ENCODE peak calls at places on chromosomes 6 and 20, in seven cellular contexts. One of them, this sample, is unnamed.
A peak's percentile ranks its signal among the peaks of the same experiment; 100 is the strongest.

GRCh38 chr20:33753763-33754162 is 22.0 kb downstream of the ZNF341 start:
- DNase-seq in hepatocyte: no peak
- DNase-seq in OCI-LY7: no peak
- DNase-seq in MM.1S: no peak
- DNase-seq in GM23248: peak; percentile 20
- DNase-seq in PC-3: peak; percentile 11
- DNase-seq in SK-N-SH: no peak
- DNase-seq in this sample: no peak

GRCh38 chr6:159104163-159104885 is 59.5 kb upstream of the TAGAP start:
- DNase-seq in MM.1S: peak; percentile 43
- DNase-seq in GM23248: peak; percentile 80
- DNase-seq in SK-N-SH: peak; percentile 86
- DNase-seq in hepatocyte: peak; percentile 84
- DNase-seq in PC-3: peak; percentile 69
- DNase-seq in OCI-LY7: peak; percentile 91
- DNase-seq in this sample: peak; percentile 83

GRCh38 chr20:17910828-17911294 is 57.7 kb downstream of the SNX5 start:
- DNase-seq in GM23248: peak; percentile 93
- DNase-seq in MM.1S: no peak
- DNase-seq in hepatocyte: peak; percentile 55
- DNase-seq in PC-3: peak; percentile 24
- DNase-seq in OCI-LY7: no peak
- DNase-seq in SK-N-SH: no peak
- DNase-seq in this sample: no peak

GRCh38 chr20:37643400-37643799 is 50.4 kb upstream of the CTNNBL1 start:
- DNase-seq in MM.1S: no peak
- DNase-seq in OCI-LY7: no peak
- DNase-seq in PC-3: no peak
- DNase-seq in GM23248: peak; percentile 45
- DNase-seq in hepatocyte: no peak
- DNase-seq in SK-N-SH: no peak
- DNase-seq in this sample: no peak

GRCh38 chr6:39003072-39003471 is 45.5 kb upstream of the GLP1R start:
- DNase-seq in OCI-LY7: no peak
- DNase-seq in SK-N-SH: no peak
- DNase-seq in GM23248: no peak
- DNase-seq in hepatocyte: no peak
- DNase-seq in MM.1S: no peak
- DNase-seq in PC-3: peak; percentile 25
- DNase-seq in this sample: peak; percentile 48

GRCh38 chr6:24925661-24926060 is 10.1 kb downstream of the RIPOR2 start:
- DNase-seq in PC-3: no peak
- DNase-seq in hepatocyte: no peak
- DNase-seq in OCI-LY7: no peak
- DNase-seq in MM.1S: no peak
- DNase-seq in GM23248: no peak
- DNase-seq in SK-N-SH: no peak
- DNase-seq in this sample: no peak

GRCh38 chr6:30828027-30828962 is 56.0 kb upstream of the DDR1 start:
- DNase-seq in OCI-LY7: peak; percentile 77
- DNase-seq in PC-3: peak; percentile 94
- DNase-seq in GM23248: peak; percentile 93
- DNase-seq in hepatocyte: peak; percentile 93
- DNase-seq in SK-N-SH: peak; percentile 80
- DNase-seq in MM.1S: peak; percentile 58
- DNase-seq in this sample: peak; percentile 85

GRCh38 chr6:11812951-11813350 is 34.3 kb upstream of the ADTRP start:
- DNase-seq in MM.1S: no peak
- DNase-seq in SK-N-SH: no peak
- DNase-seq in hepatocyte: no peak
- DNase-seq in OCI-LY7: no peak
- DNase-seq in PC-3: no peak
- DNase-seq in GM23248: no peak
- DNase-seq in this sample: no peak

GRCh38 chr6:63803371-63803770 is 167.8 kb downstream of the PHF3 start:
- DNase-seq in MM.1S: no peak
- DNase-seq in GM23248: no peak
- DNase-seq in hepatocyte: no peak
- DNase-seq in OCI-LY7: no peak
- DNase-seq in SK-N-SH: no peak
- DNase-seq in PC-3: no peak
- DNase-seq in this sample: no peak

GRCh38 chr6:129635396-129636164 is 74.4 kb downstream of the ARHGAP18 start:
- DNase-seq in MM.1S: no peak
- DNase-seq in SK-N-SH: no peak
- DNase-seq in hepatocyte: no peak
- DNase-seq in GM23248: peak; percentile 54
- DNase-seq in PC-3: no peak
- DNase-seq in OCI-LY7: no peak
- DNase-seq in this sample: no peak

GRCh38 chr6:52417675-52418111 is 2.4 kb upstream of the EFHC1 start:
- DNase-seq in OCI-LY7: no peak
- DNase-seq in hepatocyte: peak; percentile 62
- DNase-seq in SK-N-SH: no peak
- DNase-seq in MM.1S: no peak
- DNase-seq in GM23248: peak; percentile 95
- DNase-seq in PC-3: peak; percentile 60
- DNase-seq in this sample: no peak

GRCh38 chr20:31594002-31594557 is 11.0 kb upstream of the ID1 start:
- DNase-seq in PC-3: no peak
- DNase-seq in OCI-LY7: no peak
- DNase-seq in MM.1S: no peak
- DNase-seq in SK-N-SH: no peak
- DNase-seq in hepatocyte: peak; percentile 4
- DNase-seq in GM23248: no peak
- DNase-seq in this sample: no peak

GRCh38 chr20:64041040-64041780 is 5.2 kb downstream of the C20orf204 start:
- DNase-seq in PC-3: no peak
- DNase-seq in GM23248: no peak
- DNase-seq in OCI-LY7: no peak
- DNase-seq in SK-N-SH: no peak
- DNase-seq in MM.1S: no peak
- DNase-seq in hepatocyte: no peak
- DNase-seq in this sample: no peak

GRCh38 chr6:26155066-26155925 is 68.1 kb downstream of the HFE start:
- DNase-seq in GM23248: peak; percentile 52
- DNase-seq in PC-3: peak; percentile 54
- DNase-seq in SK-N-SH: peak; percentile 51
- DNase-seq in OCI-LY7: peak; percentile 61
- DNase-seq in hepatocyte: peak; percentile 34
- DNase-seq in MM.1S: peak; percentile 27
- DNase-seq in this sample: peak; percentile 34

GRCh38 chr6:88730602-88731001 is 232.8 kb downstream of the RNGTT start:
- DNase-seq in GM23248: peak; percentile 39
- DNase-seq in SK-N-SH: no peak
- DNase-seq in hepatocyte: no peak
- DNase-seq in MM.1S: no peak
- DNase-seq in OCI-LY7: no peak
- DNase-seq in PC-3: peak; percentile 71
- DNase-seq in this sample: peak; percentile 22
- TF ChIP-seq EZH2phosphoT487 in GM23248: no peak
- TF ChIP-seq EZH2phosphoT487 in SK-N-SH: no peak
- TF ChIP-seq EZH2phosphoT487 in hepatocyte: no peak
- TF ChIP-seq EZH2phosphoT487 in MM.1S: no peak
- TF ChIP-seq EZH2phosphoT487 in OCI-LY7: no peak
- TF ChIP-seq EZH2phosphoT487 in PC-3: no peak
- TF ChIP-seq EZH2phosphoT487 in this sample: no peak

DNA sequence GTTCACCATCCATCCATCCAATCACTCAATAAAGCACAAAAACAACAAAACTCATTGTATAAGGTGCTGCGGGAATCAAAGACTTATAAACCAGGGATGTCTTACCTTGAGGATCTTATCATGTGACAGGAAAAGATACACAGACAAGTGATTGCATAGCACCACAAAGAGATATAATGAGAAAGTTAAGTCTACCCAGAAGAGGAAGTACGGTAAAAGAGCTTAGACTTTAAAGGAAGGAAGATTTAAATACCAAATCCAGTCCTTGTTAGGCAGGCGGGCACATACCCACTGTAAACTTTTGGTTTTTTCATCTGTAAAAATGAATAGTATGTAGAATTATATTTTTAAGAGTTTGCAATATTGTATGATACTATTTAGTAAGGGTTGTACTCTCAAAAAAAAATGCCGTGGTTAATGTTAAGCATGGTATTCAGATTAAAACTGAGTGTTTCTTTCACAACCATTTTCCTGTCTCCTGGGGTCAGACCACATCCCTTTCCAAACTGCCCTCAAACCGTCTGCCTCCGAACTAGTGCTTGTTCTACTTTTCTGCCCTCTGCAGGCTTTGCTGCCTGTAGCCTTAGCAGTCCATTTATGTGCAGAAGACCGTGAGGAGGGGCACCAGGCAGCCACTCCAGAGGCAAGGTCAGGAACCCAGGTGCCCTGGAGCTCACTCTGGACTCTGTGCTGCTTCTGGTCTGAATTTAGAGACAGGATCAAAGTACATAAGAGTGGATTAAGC is 179.5 kb upstream of the SYNDIG1 start:
- DNase-seq in OCI-LY7: no peak
- DNase-seq in MM.1S: no peak
- DNase-seq in hepatocyte: no peak
- DNase-seq in SK-N-SH: no peak
- DNase-seq in PC-3: no peak
- DNase-seq in GM23248: no peak
- DNase-seq in this sample: no peak
- TF ChIP-seq EZH2phosphoT487 in OCI-LY7: no peak
- TF ChIP-seq EZH2phosphoT487 in MM.1S: no peak
- TF ChIP-seq EZH2phosphoT487 in hepatocyte: no peak
- TF ChIP-seq EZH2phosphoT487 in SK-N-SH: no peak
- TF ChIP-seq EZH2phosphoT487 in PC-3: no peak
- TF ChIP-seq EZH2phosphoT487 in GM23248: no peak
- TF ChIP-seq EZH2phosphoT487 in this sample: no peak

GRCh38 chr6:55445648-55446204 is 118.5 kb downstream of the GFRAL start:
- DNase-seq in OCI-LY7: peak; percentile 19
- DNase-seq in GM23248: peak; percentile 56
- DNase-seq in PC-3: peak; percentile 58
- DNase-seq in hepatocyte: peak; percentile 56
- DNase-seq in SK-N-SH: peak; percentile 16
- DNase-seq in MM.1S: peak; percentile 38
- DNase-seq in this sample: peak; percentile 43

GRCh38 chr6:55448446-55448845 is 121.2 kb downstream of the GFRAL start:
- DNase-seq in OCI-LY7: no peak
- DNase-seq in MM.1S: no peak
- DNase-seq in hepatocyte: no peak
- DNase-seq in GM23248: peak; percentile 14
- DNase-seq in PC-3: no peak
- DNase-seq in SK-N-SH: no peak
- DNase-seq in this sample: no peak

GRCh38 chr6:55450007-55450406 is 122.7 kb downstream of the GFRAL start:
- DNase-seq in PC-3: no peak
- DNase-seq in OCI-LY7: no peak
- DNase-seq in hepatocyte: no peak
- DNase-seq in MM.1S: no peak
- DNase-seq in SK-N-SH: no peak
- DNase-seq in GM23248: peak; percentile 20
- DNase-seq in this sample: no peak

GRCh38 chr6:55443238-55444134 is 116.2 kb downstream of the GFRAL start:
- DNase-seq in GM23248: no peak
- DNase-seq in SK-N-SH: no peak
- DNase-seq in MM.1S: no peak
- DNase-seq in OCI-LY7: no peak
- DNase-seq in PC-3: no peak
- DNase-seq in hepatocyte: no peak
- DNase-seq in this sample: no peak

DNA sequence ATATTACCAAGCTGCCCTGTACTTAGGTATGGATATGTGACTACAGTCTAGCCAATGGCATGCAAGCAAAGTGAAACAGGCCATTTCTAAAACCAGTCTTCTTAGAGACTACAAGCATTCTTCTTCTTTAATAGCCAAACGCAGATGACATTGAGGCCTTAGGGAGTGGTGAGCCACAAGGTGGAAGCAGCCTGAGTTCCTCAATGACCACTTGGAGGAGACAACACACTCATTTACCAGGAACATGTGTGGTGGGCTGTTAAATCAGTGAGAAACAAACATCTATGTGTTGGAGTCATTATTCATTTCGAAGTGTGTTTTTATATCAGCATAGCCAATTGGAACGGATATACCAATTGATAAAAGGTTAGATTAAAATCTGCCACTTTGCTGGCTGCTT is 122.0 kb downstream of the GFRAL start:
- DNase-seq in MM.1S: no peak
- DNase-seq in PC-3: peak; percentile 41
- DNase-seq in OCI-LY7: no peak
- DNase-seq in GM23248: no peak
- DNase-seq in SK-N-SH: no peak
- DNase-seq in hepatocyte: peak; percentile 34
- DNase-seq in this sample: peak; percentile 39
- TF ChIP-seq EZH2phosphoT487 in MM.1S: no peak
- TF ChIP-seq EZH2phosphoT487 in PC-3: no peak
- TF ChIP-seq EZH2phosphoT487 in OCI-LY7: no peak
- TF ChIP-seq EZH2phosphoT487 in GM23248: no peak
- TF ChIP-seq EZH2phosphoT487 in SK-N-SH: no peak
- TF ChIP-seq EZH2phosphoT487 in hepatocyte: no peak
- TF ChIP-seq EZH2phosphoT487 in this sample: no peak

GRCh38 chr20:42130810-42131596 is 512.8 kb upstream of the CHD6 start:
- DNase-seq in MM.1S: no peak
- DNase-seq in hepatocyte: no peak
- DNase-seq in OCI-LY7: no peak
- DNase-seq in SK-N-SH: no peak
- DNase-seq in PC-3: no peak
- DNase-seq in GM23248: no peak
- DNase-seq in this sample: no peak
- TF ChIP-seq EZH2phosphoT487 in MM.1S: no peak
- TF ChIP-seq EZH2phosphoT487 in hepatocyte: no peak
- TF ChIP-seq EZH2phosphoT487 in OCI-LY7: no peak
- TF ChIP-seq EZH2phosphoT487 in SK-N-SH: no peak
- TF ChIP-seq EZH2phosphoT487 in PC-3: no peak
- TF ChIP-seq EZH2phosphoT487 in GM23248: no peak
- TF ChIP-seq EZH2phosphoT487 in this sample: no peak

GRCh38 chr20:1881240-1881835 is 13.9 kb upstream of the SIRPA start:
- DNase-seq in PC-3: no peak
- DNase-seq in GM23248: no peak
- DNase-seq in MM.1S: no peak
- DNase-seq in OCI-LY7: no peak
- DNase-seq in SK-N-SH: no peak
- DNase-seq in hepatocyte: no peak
- DNase-seq in this sample: no peak
- TF ChIP-seq EZH2phosphoT487 in PC-3: no peak
- TF ChIP-seq EZH2phosphoT487 in GM23248: no peak
- TF ChIP-seq EZH2phosphoT487 in MM.1S: no peak
- TF ChIP-seq EZH2phosphoT487 in OCI-LY7: no peak
- TF ChIP-seq EZH2phosphoT487 in SK-N-SH: no peak
- TF ChIP-seq EZH2phosphoT487 in hepatocyte: no peak
- TF ChIP-seq EZH2phosphoT487 in this sample: no peak